ENCODE peak calls at places on chromosomes 3 and 15, in six cellular contexts. Z, I, O, K, N and J are unnamed samples.

GRCh38 chr3:47473391-47473790 is 2.4 kb downstream of the SCAP start:
- DNase-seq in N (no peak), Z (no peak), I (no peak), K (no peak), O (no peak), J (no peak)

GRCh38 chr15:42919794-42920280 is 741 bp downstream of the TTBK2 start:
- DNase-seq in Z (no peak), K (peak; percentile 52), N (no peak), I (no peak), O (no peak), J (no peak)

GRCh38 chr3:117939628-117940027 is 1095.0 kb downstream of the IGSF11 start:
- DNase-seq in Z (no peak), I (no peak), K (no peak), O (no peak), N (no peak), J (no peak)

GRCh38 chr3:164397462-164397861 is 680.8 kb downstream of the SI start:
- DNase-seq in N (no peak), Z (no peak), O (no peak), K (no peak), I (no peak), J (no peak)

GRCh38 chr3:107013606-107014005 is 363.6 kb upstream of the CCDC54 start:
- DNase-seq in I (no peak), N (no peak), Z (no peak), O (no peak), K (no peak), J (no peak)

GRCh38 chr3:104316118-104316517 is 1050.6 kb upstream of the ALCAM start:
- DNase-seq in O (no peak), N (no peak), K (no peak), Z (no peak), I (no peak), J (no peak)

GRCh38 chr3:38574411-38575278 is 74.8 kb downstream of the SCN5A start:
- DNase-seq in O (no peak), K (peak; percentile 15), I (peak; percentile 38), Z (no peak), N (no peak), J (peak; percentile 6)

GRCh38 chr3:127473244-127474024 is 117.1 kb downstream of the TPRA1 start:
- DNase-seq in I (no peak), K (peak; percentile 85), O (no peak), Z (no peak), N (no peak), J (peak; percentile 23)

GRCh38 chr3:177770821-177771220 is 573.5 kb upstream of the TBL1XR1 start:
- DNase-seq in K (no peak), Z (no peak), N (no peak), I (no peak), O (no peak), J (no peak)

GRCh38 chr15:46312133-46312740 is 677.4 kb downstream of the SQOR start:
- DNase-seq in I (peak; percentile 82), Z (peak; percentile 36), K (peak; percentile 84), O (peak; percentile 52), N (peak; percentile 45), J (peak; percentile 58)

GRCh38 chr3:52023860-52024764 is 28.4 kb upstream of the RPL29 start:
- DNase-seq in I (no peak), K (no peak), Z (no peak), O (no peak), N (no peak), J (no peak)

GRCh38 chr3:155854147-155854940 is at the start of gene SLC33A1:
- DNase-seq in N (peak; percentile 97), O (peak; percentile 99), I (peak; percentile 100), K (peak; percentile 100), Z (peak; percentile 97), J (peak; percentile 100)

GRCh38 chr3:100590114-100590839 is 19.1 kb upstream of the ADGRG7 start:
- DNase-seq in O (peak; percentile 32), N (no peak), Z (peak; percentile 70), K (peak; percentile 62), I (no peak), J (peak; percentile 40)

GRCh38 chr15:29323557-29323956 is 53.9 kb upstream of the NSMCE3 start:
- DNase-seq in N (no peak), Z (no peak), O (no peak), K (no peak), I (no peak), J (no peak)

GRCh38 chr3:38805765-38806386 is 10.1 kb downstream of the SCN10A start:
- DNase-seq in O (peak; percentile 27), N (no peak), K (peak; percentile 91), I (no peak), Z (no peak), J (no peak)

GRCh38 chr3:99526927-99527326 is 111.5 kb upstream of the COL8A1 start:
- DNase-seq in O (no peak), N (no peak), I (no peak), Z (no peak), K (peak; percentile 18), J (no peak)

GRCh38 chr3:16935766-16936165 is 51.0 kb downstream of the PLCL2 start:
- DNase-seq in N (no peak), K (no peak), I (no peak), Z (no peak), O (no peak), J (no peak)

DNA sequence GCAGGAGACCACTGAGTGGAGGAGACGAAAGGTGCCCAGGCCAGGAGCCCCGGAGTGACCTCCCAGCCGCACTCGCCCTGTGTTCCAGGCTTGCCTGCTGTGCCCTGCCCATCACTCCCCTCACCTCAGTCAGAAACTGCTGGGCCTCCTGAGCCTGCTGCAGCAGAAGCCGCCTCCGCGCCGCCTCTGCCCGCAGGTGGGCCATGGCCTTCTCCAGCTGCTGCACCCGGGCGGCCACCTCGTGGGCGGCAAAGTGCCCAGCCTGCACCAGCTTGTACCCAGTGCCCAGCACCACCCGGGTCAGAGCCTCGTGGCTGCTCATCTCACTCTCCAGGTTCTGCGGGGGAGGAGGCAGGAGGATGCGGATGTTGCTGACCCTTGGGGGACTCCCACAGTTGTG is 17.6 kb downstream of the PLA2G4B start:
- DNase-seq in O (no peak), I (no peak), K (no peak), N (no peak), Z (no peak), J (no peak)
- H3K27me3 ChIP-seq in O (no peaks in the 10 kb centered on the region), I (no peaks in the 10 kb centered on the region), K (no peaks in the 10 kb centered on the region), N (no peaks in the 10 kb centered on the region), Z (no peaks in the 10 kb centered on the region), J (no peaks in the 10 kb centered on the region)

DNA sequence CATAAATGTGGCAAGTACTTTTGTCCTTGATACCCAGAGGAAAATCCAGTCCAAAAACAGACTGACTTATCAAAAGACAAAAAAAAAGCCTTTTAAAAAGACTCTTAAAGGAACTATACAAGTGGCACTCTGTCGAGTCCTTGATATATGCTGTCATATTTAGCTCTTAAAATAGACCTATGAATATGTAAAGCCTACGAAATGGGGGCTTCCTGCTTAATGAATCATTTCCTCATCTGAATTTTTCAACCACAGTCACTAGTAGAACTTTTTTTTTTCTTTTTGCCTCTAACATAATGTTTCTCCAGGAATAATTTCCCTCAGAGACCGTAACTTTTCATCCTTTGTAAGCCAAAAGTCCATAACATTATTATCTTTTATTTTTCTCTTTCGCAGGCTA is 95.8 kb downstream of the P3H2 start:
- DNase-seq in O (no peak), I (no peak), Z (no peak), K (no peak), N (no peak), J (no peak)
- H3K4me3 ChIP-seq in O (no peak overlapping the region), I (no peak overlapping the region), Z (no peak overlapping the region), K (no peak overlapping the region), N (no peak overlapping the region), J (no peak overlapping the region)

GRCh38 chr3:10988003-10988402 is 4.5 kb upstream of the SLC6A1 start:
- DNase-seq in K (no peak), N (no peak), Z (no peak), I (no peak), O (no peak), J (no peak)
- H3K27me3 ChIP-seq in K (peaks cover 1% of the 10 kb centered on the region), N (no peaks in the 10 kb centered on the region), Z (peaks cover 4% of the 10 kb centered on the region), I (no peaks in the 10 kb centered on the region), O (no peaks in the 10 kb centered on the region), J (peaks cover 11% of the 10 kb centered on the region)

GRCh38 chr15:48643776-48644497 is 1.6 kb downstream of the FBN1 start:
- DNase-seq in K (no peak), N (no peak), Z (no peak), I (no peak), O (no peak), J (no peak)

GRCh38 chr15:48642795-48643194 is 2.7 kb downstream of the FBN1 start:
- DNase-seq in I (no peak), Z (no peak), K (no peak), O (no peak), N (no peak), J (no peak)

GRCh38 chr15:48644498-48644826 is 1.0 kb downstream of the FBN1 start:
- DNase-seq in I (no peak), N (no peak), Z (no peak), K (peak; percentile 47), O (no peak), J (peak; percentile 47)

GRCh38 chr15:48644827-48645557 is 517 bp downstream of the FBN1 start:
- DNase-seq in I (peak; percentile 90), Z (no peak), N (no peak), K (peak; percentile 84), O (no peak), J (peak; percentile 80)

DNA sequence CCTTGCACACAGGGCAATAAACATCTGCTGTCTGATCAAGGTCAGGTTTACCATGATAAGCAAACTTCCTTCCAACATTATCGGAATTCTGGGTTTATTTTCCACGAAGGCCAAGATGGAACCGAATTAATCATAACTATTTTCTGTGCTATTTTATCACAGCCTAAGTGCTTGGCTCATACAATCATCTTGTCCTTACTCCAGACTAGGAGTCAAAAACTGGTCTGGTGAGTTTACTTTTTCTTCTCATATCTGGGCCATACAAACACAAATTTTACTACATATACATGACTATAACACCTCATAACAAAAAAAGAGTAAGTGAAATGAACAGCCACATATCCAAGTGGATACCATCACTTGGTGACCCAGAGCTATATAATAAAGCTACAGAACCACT is 2.3 kb downstream of the FBN1 start:
- DNase-seq in O (no peak), K (no peak), Z (no peak), N (no peak), I (no peak), J (no peak)
- H3K4me3 ChIP-seq in O (no peak overlapping the region), K (no peak overlapping the region), Z (no peak overlapping the region), N (peak overlapping the region; percentile 96), I (peak overlapping the region; percentile 61), J (peak overlapping the region; percentile 87)